ENCODE peak calls at places on chromosomes 4 and X, in four cellular contexts. T, R, S and J are unnamed samples.

GRCh38 chr4:184000457-184001395 is 95.6 kb downstream of the STOX2 start:
- DNase-seq in T (no peak), R (no peak), S (no peak), J (peak)

GRCh38 chrX:82081027-82081426 is 879.1 kb downstream of the SH3BGRL start:
- DNase-seq in T (peak), R (no peak), S (no peak), J (peak)

GRCh38 chrX:129637217-129638109 is 17.3 kb downstream of the APLN start:
- DNase-seq in T (peak), R (peak), S (peak), J (peak)

GRCh38 chr4:69689530-69690111 is 36.6 kb upstream of the UGT2A1 start:
- DNase-seq in T (peak), R (no peak), S (peak), J (peak)

GRCh38 chrX:30141966-30142365 is 73.4 kb upstream of the MAGEB2 start:
- DNase-seq in T (peak), R (no peak), S (no peak), J (peak)

GRCh38 chr4:10343656-10344055 is 113.6 kb downstream of the ZNF518B start:
- DNase-seq in T (no peak), R (no peak), S (no peak), J (no peak)

GRCh38 chrX:3609800-3610199 is 103.6 kb downstream of the PRKX start:
- DNase-seq in T (no peak), R (no peak), S (no peak), J (no peak)

GRCh38 chrX:41667631-41668030 is 21.1 kb upstream of the GPR34 start:
- DNase-seq in T (no peak), R (no peak), S (no peak), J (no peak)

GRCh38 chrX:48937065-48937907 is 18.5 kb upstream of the PIM2 start:
- DNase-seq in T (peak), R (peak), S (peak), J (no peak)

GRCh38 chr4:110970642-110971041 is 347.8 kb upstream of the PITX2 start:
- DNase-seq in T (peak), R (peak), S (no peak), J (peak)

GRCh38 chr4:76194325-76194724 is 19.3 kb downstream of the SCARB2 start:
- DNase-seq in T (no peak), R (no peak), S (no peak), J (peak)

GRCh38 chr4:42768125-42768748 is 111.3 kb upstream of the ATP8A1 start:
- DNase-seq in T (peak), R (no peak), S (no peak), J (no peak)

GRCh38 chr4:28774344-28774743 is 1913.7 kb downstream of the STIM2 start:
- DNase-seq in T (no peak), R (no peak), S (no peak), J (no peak)

GRCh38 chr4:158805628-158806471 is 37.0 kb downstream of the FNIP2 start:
- DNase-seq in T (no peak), R (peak), S (peak), J (peak)

GRCh38 chrX:129961180-129962083 is 21.0 kb upstream of the BCORL1 start:
- DNase-seq in T (peak), R (peak), S (no peak), J (peak)

GRCh38 chr4:150297861-150298474 is 219.7 kb downstream of the DCLK2 start:
- DNase-seq in T (peak), R (no peak), S (peak), J (peak)
- TF ChIP-seq CTCF in T (peak), R (peak), S (peak), J (no peak)

DNA sequence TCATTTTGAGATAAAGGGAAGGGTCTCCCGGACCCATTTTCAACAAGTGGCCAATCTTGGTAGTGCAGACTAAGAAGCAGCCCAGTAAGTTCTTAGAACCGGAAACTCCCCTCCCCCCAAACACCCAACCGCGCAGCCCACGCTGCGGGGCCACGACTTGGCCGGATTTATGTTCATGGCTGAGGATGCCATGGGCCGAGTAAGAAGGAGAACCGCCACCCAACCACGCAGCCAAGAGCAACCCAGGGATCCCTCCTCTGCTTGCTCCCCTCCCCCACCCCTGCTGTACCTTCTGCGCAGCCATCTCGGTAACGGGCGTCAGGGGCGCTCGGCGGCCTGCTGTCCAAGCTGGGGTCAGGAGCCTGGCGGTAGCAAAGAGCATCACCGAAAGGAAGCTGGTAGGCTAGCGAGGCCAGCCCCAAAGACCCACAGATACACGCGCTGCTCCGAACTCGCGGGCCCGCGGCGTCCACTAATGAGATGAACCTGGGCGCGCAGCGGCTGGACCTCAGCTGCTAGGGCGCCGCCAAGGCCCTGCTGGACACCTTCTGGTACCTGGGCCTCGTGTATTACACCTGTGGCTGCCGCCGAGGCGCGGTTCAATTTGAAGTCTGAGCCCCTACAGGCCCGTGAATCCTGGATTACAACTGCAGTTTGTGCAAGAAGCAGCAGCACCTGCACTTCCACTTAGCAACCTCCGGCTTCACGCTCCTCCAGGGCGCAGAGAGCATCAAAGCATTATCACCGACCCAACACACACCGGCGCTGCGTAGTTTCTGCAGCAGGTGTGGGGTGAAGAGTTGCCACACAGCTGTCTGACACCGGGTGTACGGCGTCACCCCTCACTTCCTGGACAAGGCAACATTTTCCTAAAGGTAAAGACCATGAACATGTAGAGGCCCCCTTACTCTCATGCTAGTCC is 63.4 kb downstream of the NUDT10 start:
- DNase-seq in T (no peak), R (no peak), S (no peak), J (no peak)
- TF ChIP-seq CTCF in T (peak), R (no peak), S (peak), J (no peak)

GRCh38 chr4:68570122-68570507 is 6.0 kb downstream of the UGT2B17 start:
- DNase-seq in T (no peak), R (no peak), S (no peak), J (no peak)

GRCh38 chr4:68575081-68575480 is 1.0 kb downstream of the UGT2B17 start:
- DNase-seq in T (no peak), R (no peak), S (no peak), J (no peak)

GRCh38 chr4:68572653-68573052 is 3.5 kb downstream of the UGT2B17 start:
- DNase-seq in T (no peak), R (no peak), S (no peak), J (no peak)

DNA sequence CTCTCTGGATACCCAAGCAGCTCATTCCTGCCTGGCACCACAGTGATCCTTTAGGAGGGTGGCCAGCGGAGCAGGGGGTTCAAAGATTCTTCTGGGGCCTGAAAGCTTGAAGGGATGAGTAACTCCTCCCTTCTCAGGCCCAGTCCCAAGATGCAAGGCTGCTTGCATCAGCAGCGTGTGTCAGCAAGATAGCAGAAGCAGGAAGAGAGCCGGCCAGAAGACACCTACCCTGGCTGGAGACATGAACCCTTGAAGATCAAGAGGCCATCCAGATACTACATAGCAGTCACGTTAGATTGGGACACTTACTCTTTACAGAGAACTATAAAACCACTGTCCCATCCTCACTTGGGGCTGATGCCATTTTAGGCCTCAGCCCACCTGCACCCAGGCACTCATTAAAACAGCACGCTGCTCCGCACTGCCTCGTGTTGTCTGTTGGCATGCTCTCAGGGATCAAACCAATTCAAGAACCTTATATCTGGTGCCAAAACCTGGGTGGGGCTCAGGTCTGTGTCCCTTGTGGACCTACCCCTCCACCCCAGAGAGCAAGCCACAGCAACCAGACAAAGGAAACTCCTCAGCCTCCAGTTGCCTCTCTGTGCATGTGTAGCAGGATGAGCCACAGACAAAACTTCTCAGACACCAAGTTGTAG is 6.5 kb downstream of the UGT2B17 start:
- DNase-seq in T (no peak), R (no peak), S (no peak), J (no peak)
- TF ChIP-seq CTCF in T (no peak), R (no peak), S (no peak), J (no peak)

GRCh38 chrX:131366387-131366786 is 77.3 kb upstream of the IGSF1 start:
- DNase-seq in T (no peak), R (no peak), S (no peak), J (no peak)
- TF ChIP-seq CTCF in T (peak), R (no peak), S (no peak), J (no peak)

GRCh38 chr4:71267244-71267643 is 71.6 kb upstream of the SLC4A4 start:
- DNase-seq in T (no peak), R (no peak), S (no peak), J (no peak)

GRCh38 chr4:71272976-71273375 is 65.8 kb upstream of the SLC4A4 start:
- DNase-seq in T (no peak), R (no peak), S (no peak), J (no peak)

GRCh38 chr4:71269241-71269640 is 69.6 kb upstream of the SLC4A4 start:
- DNase-seq in T (no peak), R (no peak), S (no peak), J (no peak)

GRCh38 chr4:71268156-71268555 is 70.7 kb upstream of the SLC4A4 start:
- DNase-seq in T (no peak), R (no peak), S (no peak), J (no peak)

DNA sequence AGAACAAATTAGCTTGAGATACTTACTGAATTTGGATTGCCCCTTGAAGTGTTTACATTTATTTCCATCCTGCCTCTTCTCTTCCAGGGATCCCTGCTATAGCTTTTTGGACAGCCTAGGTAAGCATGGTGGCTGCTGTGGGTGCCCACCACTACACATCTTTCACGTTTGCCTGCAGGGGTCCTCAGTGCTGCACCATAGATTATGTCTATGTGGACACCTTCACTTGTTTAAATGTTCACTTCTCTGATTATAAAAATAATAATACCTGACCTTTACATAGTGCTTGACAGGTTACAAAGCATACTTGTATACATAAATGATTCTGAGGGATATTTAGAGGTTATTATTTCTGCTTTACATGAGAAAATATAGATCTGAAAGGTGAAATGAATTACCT is 67.9 kb upstream of the SLC4A4 start:
- DNase-seq in T (peak), R (peak), S (no peak), J (peak)
- TF ChIP-seq CTCF in T (peak), R (peak), S (no peak), J (peak)

DNA sequence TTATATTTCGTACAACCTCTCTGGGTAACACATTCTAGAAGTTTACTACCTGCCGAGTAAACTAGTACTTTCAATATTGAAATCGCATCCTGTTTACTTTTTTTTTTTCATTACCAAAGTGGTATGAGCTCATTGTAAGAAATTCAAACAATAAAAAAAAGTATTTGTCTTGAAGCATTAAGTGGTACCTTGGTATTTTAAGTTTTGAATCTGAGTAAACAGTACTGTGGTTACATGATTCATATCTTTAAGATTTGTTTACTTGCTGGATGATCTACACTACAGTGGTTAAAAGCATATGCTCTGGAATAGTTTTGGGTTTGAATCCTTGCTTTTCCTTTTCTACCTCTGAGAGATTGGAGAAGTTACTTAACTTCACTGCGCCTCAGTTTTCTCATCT is 3.8 kb upstream of the MMGT1 start:
- DNase-seq in T (no peak), R (no peak), S (no peak), J (no peak)
- TF ChIP-seq CTCF in T (no peak), R (no peak), S (no peak), J (no peak)

GRCh38 chr4:17812125-17812524 is 1.3 kb downstream of the NCAPG start:
- DNase-seq in T (no peak), R (no peak), S (no peak), J (no peak)

GRCh38 chr4:17816142-17816541 is 5.4 kb downstream of the NCAPG start:
- DNase-seq in T (no peak), R (no peak), S (no peak), J (no peak)

GRCh38 chr4:17812801-17813200 is 2.0 kb downstream of the NCAPG start:
- DNase-seq in T (no peak), R (no peak), S (no peak), J (no peak)

GRCh38 chr4:17814140-17814539 is 3.4 kb downstream of the NCAPG start:
- DNase-seq in T (no peak), R (no peak), S (no peak), J (no peak)

DNA sequence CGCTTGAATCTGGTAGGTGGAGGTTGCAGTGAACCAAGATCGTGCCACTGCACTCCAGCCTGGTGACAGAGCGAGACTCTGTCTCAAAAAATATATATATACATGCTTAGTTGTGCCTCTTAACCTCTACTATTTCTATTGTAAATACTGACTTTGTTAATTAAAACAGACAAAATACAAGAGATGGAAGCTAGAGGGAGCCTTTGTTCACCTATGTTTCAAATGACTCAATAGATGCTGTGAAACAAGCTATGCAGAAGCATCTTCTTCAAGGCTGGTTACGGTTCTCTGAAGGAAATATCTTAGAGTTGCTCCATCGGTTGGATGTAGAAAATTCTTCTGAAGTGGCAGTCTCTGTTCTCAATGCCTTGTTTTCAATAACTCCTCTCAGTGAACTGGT is 6.2 kb downstream of the NCAPG start:
- DNase-seq in T (peak), R (no peak), S (no peak), J (no peak)
- TF ChIP-seq CTCF in T (peak), R (peak), S (peak), J (no peak)

GRCh38 chr4:89434364-89434988 is 126.9 kb upstream of the GPRIN3 start:
- DNase-seq in T (peak), R (no peak), S (no peak), J (no peak)

GRCh38 chr4:89439533-89439932 is 131.9 kb upstream of the GPRIN3 start:
- DNase-seq in T (no peak), R (no peak), S (no peak), J (no peak)

DNA sequence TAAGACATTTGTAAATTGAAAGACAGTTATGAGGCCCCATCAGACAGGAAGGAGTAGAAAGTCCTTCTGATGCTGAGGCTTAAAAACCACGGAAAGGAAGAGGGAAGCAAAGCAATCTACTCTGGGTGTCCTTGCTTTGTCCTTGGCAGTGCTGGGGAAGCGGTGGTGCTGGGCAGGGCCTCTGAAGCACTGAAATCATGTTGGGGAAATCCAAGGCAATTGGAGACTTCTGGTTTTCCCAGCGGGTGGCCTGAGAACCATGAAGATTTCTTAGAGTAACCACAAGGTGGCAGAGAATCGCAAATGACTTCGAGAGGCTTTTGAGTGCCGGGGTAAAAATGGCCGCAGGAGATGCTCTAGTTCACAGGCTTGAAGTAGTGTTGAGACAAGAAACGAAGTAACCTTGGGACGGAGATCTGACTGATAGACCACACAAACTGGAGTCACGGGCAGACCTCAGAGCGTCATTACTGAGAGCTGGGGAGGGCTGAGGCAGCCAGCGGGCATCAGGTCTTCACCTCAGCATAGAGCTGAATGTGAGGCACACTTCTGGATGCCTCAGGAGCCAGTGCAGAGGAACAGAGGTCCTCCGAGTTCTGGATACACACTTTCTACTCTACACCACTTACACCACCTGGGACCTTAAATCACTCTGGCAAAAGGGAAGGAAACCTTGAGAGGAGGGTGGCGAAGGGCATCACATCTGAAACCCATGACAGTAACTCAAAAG is 130.7 kb upstream of the GPRIN3 start:
- DNase-seq in T (peak), R (peak), S (peak), J (peak)
- TF ChIP-seq CTCF in T (peak), R (peak), S (peak), J (no peak)